ENCODE peak calls at places on chromosome 20, in four cellular contexts. J is transverse colon, S is colonic mucosa, F is ascending aorta. C is an unnamed sample. For H3K4me1 and H3K27me3, the result is how much of the 10 kb centered on the place peaks cover.

GRCh38 chr20:7758436-7758835 is 181.8 kb downstream of the HAO1 start:
- DNase-seq in J (no peak), S (no peak), F (no peak), C (no peak)

GRCh38 chr20:19205999-19206398 is 6.4 kb upstream of the SLC24A3 start:
- DNase-seq in J (peak), S (peak), F (no peak), C (peak)

GRCh38 chr20:46814366-46815232 is 80.0 kb upstream of the EYA2 start:
- DNase-seq in J (no peak), S (no peak), F (no peak), C (no peak)

GRCh38 chr20:19934792-19935491 is 82.2 kb upstream of the NAA20 start:
- DNase-seq in J (peak), S (peak), F (no peak), C (no peak)

GRCh38 chr20:43800186-43800585 is 73.4 kb upstream of the GTSF1L start:
- DNase-seq in J (no peak), S (no peak), F (no peak), C (no peak)

GRCh38 chr20:53582574-53583351 is 10.9 kb downstream of the ZNF217 start:
- DNase-seq in J (no peak), S (no peak), F (no peak), C (peak)

GRCh38 chr20:51185861-51186260 is 163.0 kb upstream of the KCNG1 start:
- DNase-seq in J (no peak), S (no peak), F (no peak), C (no peak)

GRCh38 chr20:24418731-24419130 is 50.7 kb upstream of the SYNDIG1 start:
- DNase-seq in J (no peak), S (no peak), F (no peak), C (no peak)

GRCh38 chr20:2879148-2879547 is 5.9 kb downstream of the PTPRA start:
- DNase-seq in J (no peak), S (no peak), F (no peak), C (no peak)

GRCh38 chr20:51456511-51457280 is 85.8 kb downstream of the NFATC2 start:
- DNase-seq in J (peak), S (peak), F (peak), C (peak)

GRCh38 chr20:50034567-50035170 is 51.9 kb downstream of the SNAI1 start:
- DNase-seq in J (no peak), S (no peak), F (peak), C (no peak)

DNA sequence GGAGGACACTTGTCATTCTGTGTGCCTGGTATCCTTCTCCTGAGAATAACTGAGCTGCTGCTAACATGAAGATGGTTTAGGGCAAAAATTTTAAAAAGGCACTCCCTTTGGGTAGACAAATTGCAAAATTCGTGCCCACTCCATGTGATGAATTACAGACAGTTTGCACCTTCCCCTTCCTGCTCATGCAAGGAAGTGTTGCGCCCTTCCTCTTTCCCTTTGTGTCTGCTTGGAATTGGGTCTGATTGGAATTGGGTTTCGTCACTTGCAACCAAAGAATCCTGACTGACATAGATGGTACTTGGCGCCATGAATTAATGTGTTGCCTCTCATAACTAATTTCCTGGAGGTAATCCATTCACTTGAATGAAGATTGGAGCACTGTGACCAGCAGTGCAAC is 62.3 kb upstream of the SHLD1 start:
- DNase-seq in J (no peak), S (no peak), F (no peak), C (no peak)
- H3K4me1 ChIP-seq in J (under half), S (under half), F (under half), C (under half)

DNA sequence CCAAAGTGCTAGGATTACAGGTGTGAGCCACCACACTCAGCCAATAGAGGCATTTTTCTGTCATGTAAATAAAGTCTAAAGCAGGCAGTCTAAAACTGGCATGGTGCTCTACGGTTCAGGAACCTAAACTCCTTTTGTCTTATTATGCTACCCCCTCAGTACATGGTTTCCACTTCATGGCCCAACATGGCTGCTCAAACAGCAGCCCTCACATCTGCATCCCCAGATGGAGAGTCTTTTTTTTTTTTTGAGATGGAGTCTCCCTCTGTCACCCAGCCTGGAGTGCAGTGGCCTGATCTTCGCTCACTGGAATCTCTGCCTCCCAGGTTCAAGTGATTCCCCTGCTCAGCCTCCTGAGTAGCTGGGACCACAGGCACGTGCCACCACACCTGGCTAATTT is 38.3 kb downstream of the SLC52A3 start:
- DNase-seq in J (no peak), S (no peak), F (no peak), C (no peak)
- H3K27me3 ChIP-seq in J (half or more), S (under half), F (under half), C (under half)

GRCh38 chr20:45032781-45033180 is 66.5 kb downstream of the STK4 start:
- DNase-seq in J (no peak), S (no peak), F (no peak), C (no peak)
- H3K4me1 ChIP-seq in J (under half), S (under half), F (under half), C (under half)

GRCh38 chr20:63064745-63065711 is 58.3 kb upstream of the BHLHE23 start:
- DNase-seq in J (no peak), S (no peak), F (peak), C (peak)

GRCh38 chr20:63065911-63066310 is 59.1 kb upstream of the BHLHE23 start:
- DNase-seq in J (no peak), S (no peak), F (no peak), C (no peak)

GRCh38 chr20:63062188-63063140 is 55.7 kb upstream of the BHLHE23 start:
- DNase-seq in J (no peak), S (no peak), F (no peak), C (no peak)

GRCh38 chr20:63066506-63067265 is 59.9 kb upstream of the BHLHE23 start:
- DNase-seq in J (no peak), S (no peak), F (no peak), C (peak)

DNA sequence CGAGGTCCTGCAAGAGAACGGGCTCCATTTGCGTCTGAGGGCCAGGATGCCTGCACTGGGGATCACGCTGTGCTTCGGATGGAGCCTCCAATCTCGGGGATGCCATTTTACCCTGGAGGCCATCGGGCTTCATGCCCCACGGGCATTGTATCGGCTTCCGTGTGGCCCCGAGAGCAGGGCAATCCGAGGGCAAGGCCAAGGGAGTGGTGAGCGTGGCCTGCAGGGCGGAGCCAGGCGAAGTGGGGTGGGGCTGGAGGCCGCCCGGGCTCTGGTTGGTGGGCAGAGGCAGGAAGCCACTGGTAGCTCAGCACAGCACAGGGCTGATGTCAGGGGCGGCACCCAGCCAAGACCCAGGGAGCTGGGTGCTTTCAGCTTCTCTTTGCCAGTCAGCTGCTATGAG is 57.5 kb upstream of the BHLHE23 start:
- DNase-seq in J (no peak), S (no peak), F (peak), C (no peak)
- H3K27me3 ChIP-seq in J (half or more), S (under half), F (under half), C (under half)

DNA sequence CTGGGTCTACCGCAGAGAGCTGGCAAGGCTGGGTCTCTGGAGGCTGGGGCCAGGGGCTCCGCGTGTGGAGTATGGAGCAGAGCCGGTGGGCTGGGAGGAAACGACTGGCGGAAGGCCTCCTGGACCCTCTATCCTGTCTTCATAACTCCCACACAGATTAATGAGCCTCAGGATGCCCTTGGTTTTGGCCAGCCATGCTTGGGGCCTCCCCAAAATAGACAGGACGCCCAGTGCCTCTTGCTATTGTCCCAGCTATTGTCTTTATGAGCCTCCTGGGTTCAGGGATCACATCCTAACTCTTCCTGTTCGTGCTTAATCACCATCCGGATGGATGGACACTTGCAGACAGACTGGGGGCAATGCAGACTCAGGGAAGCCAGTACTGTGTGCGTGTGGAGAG is 306.4 kb downstream of the DHX35 start:
- DNase-seq in J (no peak), S (no peak), F (no peak), C (no peak)
- H3K4me1 ChIP-seq in J (under half), S (under half), F (under half), C (under half)

GRCh38 chr20:61919675-61920365 is 145.9 kb downstream of the TAF4 start:
- DNase-seq in J (no peak), S (no peak), F (no peak), C (no peak)
- H3K27me3 ChIP-seq in J (under half), S (under half), F (under half), C (under half)

DNA sequence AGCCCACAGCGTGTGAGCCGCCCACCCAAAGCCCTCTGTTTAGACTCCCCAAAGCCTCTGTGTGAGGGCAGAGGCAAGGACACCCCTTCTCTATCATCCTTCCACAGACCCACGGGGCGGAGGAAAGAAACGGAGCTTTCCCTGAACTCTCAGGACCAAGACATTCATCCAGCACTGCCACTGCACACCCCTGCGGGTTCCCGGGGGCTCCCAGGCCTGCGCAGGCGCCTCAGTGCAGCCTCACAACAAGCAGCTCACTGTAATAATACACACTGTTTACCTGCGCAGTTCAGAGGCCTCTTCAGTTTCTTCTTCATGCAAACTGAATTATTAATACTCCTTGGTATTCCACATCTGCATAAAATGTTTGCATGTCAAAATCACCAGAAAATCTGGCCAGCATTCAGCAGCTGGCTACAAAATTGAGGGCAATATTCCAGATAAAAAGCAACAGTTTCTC is 45.6 kb downstream of the NINL start:
- DNase-seq in J (no peak), S (no peak), F (no peak), C (no peak)
- H3K4me1 ChIP-seq in J (under half), S (under half), F (under half), C (under half)